ENCODE peak calls at places on chromosomes 5 and 9, in nine cellular contexts. J is fibroblast of the aortic adventitia; Z is CD4-positive, CD25-positive, alpha-beta regulatory T cell; Q is CD8-positive, alpha-beta memory T cell; N is IMR-90; D is breast epithelium; K is fibroblast of lung; I is ascending aorta; P is NB4. F is an unnamed sample.

GRCh38 chr5:124025306-124025705 is 513.3 kb downstream of the CSNK1G3 start:
- DNase-seq in I (no peak), Q (no peak), J (no peak), P (no peak), K (no peak), D (no peak), N (no peak), Z (no peak), F (no peak)

GRCh38 chr9:133117271-133118178 is 3.5 kb downstream of the RALGDS start:
- DNase-seq in P (no peak), D (peak), J (peak), N (no peak), Q (no peak), Z (no peak), I (no peak), K (peak), F (no peak)

GRCh38 chr9:23721466-23721865 is 104.6 kb downstream of the ELAVL2 start:
- DNase-seq in D (no peak), N (no peak), Z (no peak), I (no peak), K (no peak), Q (no peak), J (no peak), P (no peak), F (no peak)

GRCh38 chr5:74490814-74491213 is 149.7 kb downstream of the ENC1 start:
- DNase-seq in N (no peak), D (no peak), I (no peak), J (no peak), P (no peak), K (no peak), Z (no peak), Q (no peak), F (no peak)

GRCh38 chr9:38281196-38281595 is 111.3 kb upstream of the ALDH1B1 start:
- DNase-seq in Z (no peak), J (no peak), P (no peak), N (no peak), K (no peak), I (no peak), D (no peak), Q (no peak), F (no peak)

GRCh38 chr9:123756484-123757106 is 173.3 kb downstream of the DENND1A start:
- DNase-seq in P (no peak), J (no peak), N (no peak), Z (no peak), Q (no peak), D (no peak), K (no peak), I (no peak), F (no peak)

GRCh38 chr5:120540097-120540496 is 76.0 kb downstream of the PRR16 start:
- DNase-seq in D (no peak), N (no peak), K (no peak), I (no peak), Z (no peak), P (no peak), Q (no peak), J (no peak), F (no peak)

GRCh38 chr5:32725994-32726659 is 15.0 kb downstream of the NPR3 start:
- DNase-seq in Q (no peak), D (no peak), Z (no peak), J (no peak), P (no peak), N (peak), K (peak), I (no peak), F (no peak)

GRCh38 chr5:1521671-1522600 is 1.8 kb downstream of the LPCAT1 start:
- DNase-seq in P (peak), N (peak), J (peak), I (no peak), K (peak), D (no peak), Q (peak), Z (no peak), F (no peak)

GRCh38 chr5:83523926-83524325 is 52.4 kb downstream of the VCAN start:
- DNase-seq in P (no peak), K (peak), D (no peak), Q (no peak), N (no peak), Z (no peak), I (no peak), J (peak), F (no peak)

GRCh38 chr5:171606414-171607024 is 179.1 kb upstream of the SMIM23 start:
- DNase-seq in I (no peak), J (peak), D (no peak), Z (no peak), Q (no peak), P (peak), N (peak), K (no peak), F (no peak)

GRCh38 chr5:180121799-180122198 is 50.2 kb upstream of the RNF130 start:
- DNase-seq in K (no peak), Q (no peak), P (no peak), I (no peak), Z (no peak), D (no peak), J (no peak), N (no peak), F (no peak)

GRCh38 chr5:96133337-96134094 is 171.9 kb upstream of the ELL2 start:
- DNase-seq in I (no peak), Q (no peak), K (no peak), D (no peak), P (no peak), J (no peak), Z (no peak), N (no peak), F (no peak)

GRCh38 chr9:38417003-38417965 is 7.0 kb downstream of the IGFBPL1 start:
- DNase-seq in J (no peak), Q (no peak), K (no peak), P (peak), D (no peak), N (no peak), Z (no peak), I (no peak), F (no peak)

GRCh38 chr5:11164456-11165286 is 403.6 kb upstream of the DAP start:
- DNase-seq in J (no peak), N (no peak), P (no peak), I (no peak), K (peak), D (no peak), Q (no peak), Z (no peak), F (no peak)

GRCh38 chr5:43192558-43193170 is 639 bp downstream of the NIM1K start:
- DNase-seq in N (peak), Q (peak), J (peak), D (no peak), Z (no peak), P (no peak), I (no peak), K (peak), F (no peak)

GRCh38 chr5:128539038-128539429 is 989 bp upstream of the FBN2 start:
- DNase-seq in Q (no peak), K (peak), P (peak), N (no peak), I (no peak), D (no peak), J (peak), Z (no peak), F (no peak)

GRCh38 chr5:73654171-73654811 is 28.3 kb downstream of the ARHGEF28 start:
- DNase-seq in Z (no peak), K (no peak), P (no peak), Q (no peak), J (no peak), I (no peak), D (no peak), N (peak), F (no peak)

GRCh38 chr5:178476531-178476930 is 113.7 kb downstream of the COL23A1 start:
- DNase-seq in P (peak), D (no peak), K (no peak), Z (no peak), J (no peak), I (no peak), Q (no peak), N (no peak), F (no peak)

GRCh38 chr5:135377751-135378680 is 21.0 kb downstream of the MACROH2A1 start:
- DNase-seq in Q (no peak), Z (no peak), I (no peak), K (no peak), J (no peak), D (no peak), N (no peak), P (no peak), F (no peak)
- H3K4me3 ChIP-seq in Q (no peak), Z (no peak), I (no peak), K (no peak), J (no peak), D (no peak), N (no peak), P (no peak), F (no peak)

DNA sequence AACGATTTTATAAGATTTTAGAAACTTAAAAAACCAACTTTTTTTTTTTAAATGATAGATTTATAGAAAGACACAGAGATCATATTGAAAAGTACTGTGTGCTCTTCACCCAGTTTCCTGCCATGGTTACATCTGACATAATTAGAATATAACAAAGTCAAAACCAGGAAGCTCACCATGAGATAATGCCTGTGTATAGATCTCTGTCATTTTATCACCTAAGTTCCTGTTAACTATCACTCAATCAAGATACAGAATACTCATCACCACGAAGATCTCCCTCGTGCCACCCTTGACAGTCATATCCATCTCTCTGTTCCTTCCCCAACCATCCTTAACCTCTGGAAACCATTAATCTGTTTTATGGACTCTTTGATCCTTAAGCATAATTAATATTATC is 39.1 kb downstream of the POC5 start:
- DNase-seq in D (no peak), J (no peak), P (no peak), K (no peak), I (no peak), Q (no peak), N (no peak), Z (no peak), F (no peak)
- H3K4me3 ChIP-seq in D (no peak), J (no peak), P (no peak), K (no peak), I (no peak), Q (no peak), N (no peak), Z (peak), F (no peak)

DNA sequence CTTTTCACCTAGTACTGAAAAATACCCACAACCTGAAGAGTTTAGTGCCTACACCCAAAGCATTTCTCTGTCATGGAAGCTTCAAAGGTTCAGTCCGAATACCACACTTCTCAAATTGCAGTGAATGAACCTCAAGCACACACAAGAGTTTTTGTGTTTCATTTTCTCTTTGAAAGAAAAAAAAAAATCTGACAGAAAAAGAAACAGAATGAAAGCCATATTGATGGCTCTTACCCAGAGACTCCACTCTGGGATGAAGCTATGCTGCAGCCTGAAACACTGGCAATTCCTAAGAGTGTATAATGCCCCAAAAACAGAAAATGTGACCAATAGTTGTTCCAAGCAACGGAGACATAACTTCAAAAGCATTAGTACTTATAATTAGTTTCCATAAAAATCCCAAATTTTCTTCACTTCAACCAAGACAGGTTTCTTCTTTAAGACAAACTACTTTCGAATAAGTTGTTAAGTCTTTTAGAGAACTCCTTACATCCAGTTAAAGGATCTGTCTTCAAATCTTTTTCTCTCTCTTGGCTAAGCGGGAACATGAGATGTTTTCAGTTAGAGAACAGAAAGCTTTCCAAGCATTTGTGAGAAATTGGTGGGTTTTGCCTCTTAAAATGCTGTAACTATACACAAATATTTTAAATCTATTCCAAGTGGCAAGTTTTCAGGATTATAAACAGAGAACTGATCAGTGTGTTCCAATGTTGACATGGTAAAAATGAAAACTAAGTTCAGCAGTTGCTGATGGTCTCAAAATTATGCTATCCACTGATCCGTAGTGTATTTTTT is 100.6 kb downstream of the EBF1 start:
- DNase-seq in P (no peak), Z (no peak), N (no peak), I (no peak), K (peak), Q (no peak), J (peak), D (no peak), F (no peak)
- H3K4me3 ChIP-seq in P (no peak), Z (no peak), N (no peak), I (no peak), K (no peak), Q (no peak), J (no peak), D (peak), F (no peak)

GRCh38 chr5:151077419-151077818 is 3.4 kb downstream of the TNIP1 start:
- DNase-seq in Z (no peak), P (no peak), Q (no peak), K (no peak), N (no peak), D (no peak), J (no peak), I (no peak), F (no peak)

GRCh38 chr5:151080620-151081425 is at the start of gene TNIP1:
- DNase-seq in P (peak), Z (peak), K (peak), D (peak), I (peak), Q (peak), J (peak), N (peak), F (no peak)

GRCh38 chr5:151079838-151080619 is 805 bp downstream of the TNIP1 start:
- DNase-seq in D (no peak), K (peak), J (peak), Z (no peak), I (no peak), Q (peak), N (peak), P (peak), F (no peak)

GRCh38 chr5:151076616-151077015 is 4.2 kb downstream of the TNIP1 start:
- DNase-seq in Z (no peak), N (no peak), K (no peak), P (no peak), Q (no peak), J (no peak), I (no peak), D (no peak), F (no peak)

GRCh38 chr5:151078490-151079262 is 2.2 kb downstream of the TNIP1 start:
- DNase-seq in D (no peak), Z (peak), I (no peak), J (no peak), K (no peak), N (no peak), Q (peak), P (peak), F (no peak)
- H3K4me3 ChIP-seq in D (peak), Z (peak), I (no peak), J (no peak), K (no peak), N (no peak), Q (peak), P (peak), F (no peak)

DNA sequence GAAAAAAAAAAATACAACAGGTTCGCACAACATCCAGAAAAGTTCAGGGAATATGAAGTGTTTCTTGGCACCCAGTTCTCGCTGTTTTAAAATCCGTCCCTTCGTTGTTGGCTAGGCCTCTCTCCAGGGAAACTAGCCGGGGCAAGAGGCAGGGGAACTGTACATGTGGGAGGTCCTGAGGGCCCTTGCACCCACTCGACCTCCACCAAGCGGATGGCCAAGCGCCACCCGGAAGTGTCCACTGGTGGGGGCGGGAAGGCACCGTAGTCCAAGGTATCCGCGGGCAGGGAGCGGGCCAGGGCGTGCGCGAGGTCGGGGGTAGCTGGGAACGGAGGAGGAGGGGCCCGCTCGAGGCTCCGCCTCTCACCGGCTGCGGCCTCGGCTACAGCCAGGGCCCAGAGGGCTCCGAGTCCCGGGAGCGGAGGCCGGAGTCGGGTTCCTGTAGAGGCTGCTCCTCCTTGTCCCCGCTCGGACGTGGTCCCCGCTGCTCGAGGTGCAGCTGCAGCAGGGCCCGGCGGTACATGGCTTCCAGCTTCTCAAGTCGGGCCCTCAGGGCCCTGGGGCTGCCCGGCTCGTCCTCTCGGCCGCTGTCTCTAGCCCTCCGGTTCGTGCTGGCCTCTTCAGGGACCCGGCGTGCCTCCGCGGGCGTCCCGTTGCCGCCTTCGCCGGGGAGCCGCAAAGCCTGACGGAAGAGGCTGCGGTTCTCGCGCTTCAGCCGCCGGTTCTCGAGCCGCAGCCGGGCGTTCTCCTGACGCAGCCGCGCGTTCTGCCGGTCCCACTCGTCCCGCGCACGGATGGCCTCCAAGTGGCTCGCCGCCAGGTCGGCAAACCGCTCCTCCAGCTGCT is 720 bp downstream of the TUSC1 start:
- DNase-seq in D (peak), J (peak), K (peak), Q (no peak), Z (no peak), P (no peak), N (peak), I (peak), F (peak)
- H3K4me3 ChIP-seq in D (peak), J (peak), K (peak), Q (no peak), Z (no peak), P (no peak), N (peak), I (peak), F (peak)

GRCh38 chr5:170388818-170389217 is 349 bp downstream of the KCNMB1 start:
- DNase-seq in D (no peak), Z (no peak), P (no peak), J (no peak), Q (no peak), K (no peak), N (no peak), I (no peak), F (no peak)

GRCh38 chr5:170387775-170388174 is 1.4 kb downstream of the KCNMB1 start:
- DNase-seq in P (no peak), J (no peak), I (no peak), D (no peak), K (no peak), Q (no peak), N (no peak), Z (no peak), F (no peak)

GRCh38 chr5:170388240-170388639 is 927 bp downstream of the KCNMB1 start:
- DNase-seq in Z (no peak), N (no peak), J (no peak), Q (no peak), I (no peak), D (no peak), K (no peak), P (no peak), F (no peak)

GRCh38 chr5:170390472-170390871 is 1.3 kb upstream of the KCNMB1 start:
- DNase-seq in N (no peak), I (no peak), Q (no peak), Z (no peak), J (no peak), P (no peak), K (no peak), D (no peak), F (no peak)

GRCh38 chr5:170389250-170389902 is at the start of gene KCNMB1:
- DNase-seq in P (peak), Z (no peak), D (peak), K (no peak), Q (no peak), I (no peak), N (no peak), J (no peak), F (no peak)
- H3K4me3 ChIP-seq in P (no peak), Z (no peak), D (peak), K (no peak), Q (no peak), I (peak), N (no peak), J (no peak), F (no peak)

GRCh38 chr9:88236531-88237453 is 98.5 kb upstream of the SPATA31C2 start:
- DNase-seq in I (no peak), D (peak), J (peak), K (peak), Q (no peak), N (peak), P (no peak), Z (no peak), F (no peak)
- H3K4me3 ChIP-seq in I (no peak), D (no peak), J (no peak), K (no peak), Q (no peak), N (no peak), P (no peak), Z (no peak), F (no peak)

GRCh38 chr9:106286249-106286648 is 576.7 kb upstream of the ZNF462 start:
- DNase-seq in Z (no peak), Q (no peak), P (peak), I (no peak), J (no peak), K (peak), N (no peak), D (no peak), F (no peak)

GRCh38 chr9:106288689-106289088 is 574.3 kb upstream of the ZNF462 start:
- DNase-seq in J (no peak), D (no peak), Q (no peak), Z (no peak), P (no peak), K (no peak), I (no peak), N (no peak), F (no peak)

GRCh38 chr9:106284300-106284699 is 578.7 kb upstream of the ZNF462 start:
- DNase-seq in Q (no peak), N (no peak), I (no peak), D (no peak), Z (no peak), P (no peak), K (no peak), J (no peak), F (no peak)

DNA sequence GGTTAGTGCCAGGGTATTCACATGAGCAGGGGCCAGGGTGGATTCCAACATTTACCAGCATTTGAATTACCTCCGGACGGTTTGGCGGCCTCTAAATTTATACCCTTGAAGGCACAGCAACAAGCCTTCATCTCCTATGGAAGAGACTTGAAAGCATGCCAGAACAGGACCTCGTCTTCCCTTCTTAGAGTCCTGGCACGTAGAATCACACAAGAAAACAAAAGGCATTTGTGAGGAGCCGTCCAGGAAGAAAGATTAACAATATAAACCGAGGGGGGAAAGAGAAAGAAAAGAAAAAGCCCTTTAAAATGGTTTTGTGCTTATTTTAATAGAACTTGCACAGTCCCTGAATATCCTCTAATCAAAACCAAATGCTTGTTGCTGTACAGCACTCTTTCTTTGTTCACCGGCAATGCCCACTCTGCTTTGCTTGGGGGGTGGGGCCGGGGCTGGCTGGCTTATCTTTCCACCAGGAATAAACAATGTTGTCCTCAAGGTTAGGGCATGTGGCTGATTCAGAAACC is 575.8 kb upstream of the ZNF462 start:
- DNase-seq in N (no peak), Z (no peak), I (no peak), P (no peak), D (no peak), Q (no peak), K (peak), J (peak), F (no peak)
- H3K4me3 ChIP-seq in N (no peak), Z (no peak), I (no peak), P (no peak), D (peak), Q (no peak), K (no peak), J (no peak), F (no peak)

F was measured in BJ.